ENCODE peak calls at places on chromosome 3, in five cellular contexts. H is SK-N-SH, B is heart left ventricle, G is lower lobe of right lung, J is breast epithelium. V is an unnamed sample.
A peak's percentile ranks its signal among the peaks of the same experiment; 100 is the strongest.

GRCh38 chr3:71724584-71725278 is 471 bp downstream of the EIF4E3 start:
- DNase-seq in B (peak; percentile 38), G (peak; percentile 60), H (peak; percentile 80), J (no peak), V (peak; percentile 21)

GRCh38 chr3:69204315-69204957 is 82.0 kb upstream of the LMOD3 start:
- DNase-seq in G (no peak), H (no peak), J (no peak), B (no peak), V (no peak)

GRCh38 chr3:175356899-175357324 is 497.8 kb downstream of the NAALADL2 start:
- DNase-seq in B (no peak), H (no peak), G (no peak), J (no peak), V (no peak)

GRCh38 chr3:126128504-126129407 is 44.8 kb upstream of the SLC41A3 start:
- DNase-seq in J (no peak), G (peak; percentile 18), H (peak; percentile 11), B (peak; percentile 16), V (no peak)

GRCh38 chr3:114179575-114179974 is 723 bp upstream of the DRD3 start:
- DNase-seq in B (no peak), J (no peak), H (peak; percentile 42), G (no peak), V (no peak)

GRCh38 chr3:64463981-64464380 is 223.8 kb downstream of the ADAMTS9 start:
- DNase-seq in J (no peak), H (no peak), G (no peak), B (no peak), V (no peak)

GRCh38 chr3:122760457-122761271 is 33.0 kb downstream of the HSPBAP1 start:
- DNase-seq in G (no peak), H (no peak), J (no peak), B (no peak), V (no peak)

GRCh38 chr3:28590216-28590615 is 241.6 kb upstream of the AZI2 start:
- DNase-seq in H (no peak), B (no peak), J (no peak), G (no peak), V (no peak)

GRCh38 chr3:15271785-15272381 is 60.5 kb downstream of the SH3BP5 start:
- DNase-seq in B (peak; percentile 62), G (peak; percentile 80), J (no peak), H (no peak), V (peak; percentile 87)

GRCh38 chr3:15267502-15267901 is 61.5 kb downstream of the CAPN7 start:
- DNase-seq in H (no peak), G (no peak), B (peak; percentile 15), J (no peak), V (no peak)

GRCh38 chr3:15268033-15268631 is 62.1 kb downstream of the CAPN7 start:
- DNase-seq in J (peak; percentile 82), G (peak; percentile 91), H (peak; percentile 86), B (peak; percentile 85), V (peak; percentile 77)

GRCh38 chr3:15271030-15271429 is 61.4 kb downstream of the SH3BP5 start:
- DNase-seq in J (no peak), B (peak; percentile 3), H (no peak), G (no peak), V (no peak)

DNA sequence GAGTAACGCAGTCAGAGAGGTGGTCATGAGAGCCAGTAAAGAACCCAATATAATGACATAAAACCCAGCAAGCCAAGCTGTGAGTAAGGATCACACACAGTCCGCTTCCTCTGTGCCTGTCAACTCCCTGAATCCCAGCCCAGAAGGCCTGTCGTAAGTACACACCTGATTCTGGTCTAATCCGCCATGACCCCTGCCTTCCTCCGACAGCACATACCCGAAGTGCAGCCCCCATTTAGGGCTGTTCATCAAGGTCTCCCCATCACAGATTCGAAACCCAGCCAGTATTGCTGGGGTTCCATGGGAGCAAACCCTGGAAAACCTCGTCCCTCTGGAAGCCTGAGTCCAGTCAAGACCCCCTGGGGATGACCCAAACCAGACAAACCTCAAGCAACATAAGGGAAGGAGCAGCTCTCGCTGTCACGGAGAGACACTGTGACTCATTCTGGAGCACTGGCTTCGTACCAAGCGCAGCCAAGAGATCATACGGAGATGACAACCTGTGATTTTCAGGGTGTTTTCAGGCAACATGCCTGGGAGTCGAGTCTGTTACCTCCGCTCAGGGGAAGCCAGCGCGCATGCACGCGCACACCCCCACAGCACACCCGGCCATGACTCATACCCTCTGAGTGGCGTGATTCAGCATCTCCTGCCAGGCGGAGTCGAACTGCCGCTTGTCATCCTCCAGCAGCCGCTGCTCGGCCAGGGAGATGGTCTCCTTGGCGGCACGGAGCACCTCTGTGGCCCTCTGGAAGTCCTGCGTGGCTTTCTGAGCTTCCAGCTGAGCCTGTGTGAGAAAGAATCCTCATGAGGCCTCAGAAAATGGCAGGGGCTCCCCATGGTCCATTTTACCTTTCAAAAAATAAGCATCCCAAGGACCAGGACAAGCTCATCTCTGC is 63.0 kb downstream of the SH3BP5 start:
- DNase-seq in J (peak; percentile 90), B (peak; percentile 86), G (peak; percentile 89), H (peak; percentile 36), V (peak; percentile 83)
- H3K27ac ChIP-seq in J (peak overlapping the region; percentile 90), B (no peak overlapping the region), G (peak overlapping the region; percentile 64), H (peak overlapping the region; percentile 44), V (peak overlapping the region; percentile 21)

GRCh38 chr3:14785207-14786155 is 33.3 kb upstream of the FGD5 start:
- DNase-seq in J (no peak), H (no peak), G (no peak), B (no peak), V (no peak)

GRCh38 chr3:14779069-14779685 is 39.6 kb upstream of the FGD5 start:
- DNase-seq in B (no peak), J (no peak), H (no peak), G (no peak), V (no peak)

GRCh38 chr3:14784087-14784596 is 34.6 kb upstream of the FGD5 start:
- DNase-seq in H (peak; percentile 85), G (peak; percentile 48), J (no peak), B (no peak), V (no peak)

GRCh38 chr3:14783480-14784086 is 35.2 kb upstream of the FGD5 start:
- DNase-seq in H (peak; percentile 59), B (no peak), J (no peak), G (no peak), V (no peak)

GRCh38 chr3:14780927-14781507 is 37.7 kb upstream of the FGD5 start:
- DNase-seq in B (peak; percentile 55), J (no peak), H (no peak), G (peak; percentile 68), V (no peak)
- TF ChIP-seq CTCF in B (peak; percentile 73), J (no peak), H (peak; percentile 34), G (peak; percentile 65), V (no peak)

DNA sequence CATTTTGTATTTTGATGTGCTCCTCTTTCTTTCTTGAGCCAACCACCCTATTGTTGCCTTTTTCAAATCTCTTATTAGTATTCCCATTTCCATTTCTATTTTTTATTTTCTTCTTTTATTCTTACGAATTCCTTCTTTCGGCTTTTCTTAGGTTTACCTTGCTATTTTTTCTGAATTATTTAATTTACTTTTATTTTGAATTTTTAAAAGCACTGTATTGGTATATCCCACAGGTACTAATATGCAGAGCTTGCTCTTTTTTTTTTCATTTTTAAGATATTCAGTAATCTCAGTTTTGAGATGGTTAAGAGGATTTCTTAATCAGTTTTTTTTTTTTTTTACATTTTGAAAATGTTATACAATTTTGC is 18.4 kb upstream of the MCF2L2 start:
- DNase-seq in H (no peak), G (no peak), J (no peak), B (no peak), V (no peak)
- H3K27ac ChIP-seq in H (peak overlapping the region; percentile 86), G (peak overlapping the region; percentile 75), J (no peak overlapping the region), B (peak overlapping the region; percentile 85), V (peak overlapping the region; percentile 38)

GRCh38 chr3:52792413-52792812 is 2.2 kb upstream of the ITIH3 start:
- DNase-seq in G (no peak), J (no peak), B (no peak), H (no peak), V (no peak)
- TF ChIP-seq CTCF in G (no peak), J (no peak), B (no peak), H (no peak), V (no peak)

DNA sequence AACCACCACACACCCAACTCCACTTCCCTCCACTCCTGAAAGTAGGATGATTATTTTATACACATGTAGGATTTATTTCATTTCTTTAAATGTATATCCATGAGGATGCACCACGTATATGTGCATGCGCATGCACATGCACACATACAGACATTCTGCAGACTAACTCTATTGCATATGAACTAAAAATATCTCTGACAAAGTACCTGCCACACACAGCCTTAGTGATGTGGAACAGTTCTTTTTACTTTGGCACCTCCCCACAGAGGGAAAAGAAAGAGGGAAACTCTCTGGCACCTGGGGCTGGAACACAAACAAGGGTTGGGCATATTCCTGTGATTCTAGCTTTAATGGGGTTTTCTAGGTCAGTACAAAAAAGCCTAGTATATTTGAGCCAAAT is 138.2 kb downstream of the CLASP2 start:
- DNase-seq in H (no peak), G (no peak), B (no peak), J (no peak), V (no peak)
- H3K27ac ChIP-seq in H (no peak overlapping the region), G (no peak overlapping the region), B (no peak overlapping the region), J (no peak overlapping the region), V (no peak overlapping the region)

GRCh38 chr3:188792788-188793187 is 379.0 kb upstream of the TPRG1 start:
- DNase-seq in J (no peak), H (peak; percentile 18), B (no peak), G (peak; percentile 50), V (no peak)
- TF ChIP-seq CTCF in J (no peak), H (peak; percentile 65), B (peak; percentile 30), G (peak; percentile 18), V (no peak)

GRCh38 chr3:129196601-129197000 is 12.9 kb upstream of the CNBP start:
- DNase-seq in B (no peak), H (no peak), G (no peak), J (no peak), V (no peak)

GRCh38 chr3:129195731-129196256 is 12.1 kb upstream of the CNBP start:
- DNase-seq in H (no peak), J (no peak), B (peak; percentile 63), G (no peak), V (no peak)

GRCh38 chr3:129199366-129199765 is 15.7 kb upstream of the CNBP start:
- DNase-seq in B (no peak), H (no peak), J (no peak), G (no peak), V (no peak)

DNA sequence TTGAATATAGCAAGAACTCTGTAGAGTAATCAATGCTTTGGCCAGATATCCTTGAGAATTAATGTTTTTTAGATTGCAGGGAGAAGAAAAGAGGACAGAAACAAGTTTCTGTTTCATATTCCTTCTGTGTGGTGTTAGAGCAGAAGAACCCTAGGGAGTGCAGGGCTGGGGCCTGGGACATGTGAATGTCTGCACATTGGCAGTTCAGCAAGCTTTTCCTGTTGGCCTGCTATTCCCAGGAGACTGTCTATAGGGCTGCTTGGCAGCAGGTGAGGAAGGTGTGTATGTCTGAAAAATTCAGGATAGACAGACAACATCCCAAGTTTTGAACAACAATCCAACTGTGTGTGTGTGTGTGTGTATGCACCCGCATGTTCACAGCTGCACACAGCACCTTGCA is 13.6 kb upstream of the CNBP start:
- DNase-seq in J (no peak), G (no peak), B (no peak), H (no peak), V (no peak)
- H3K27ac ChIP-seq in J (no peak overlapping the region), G (peak overlapping the region; percentile 66), B (peak overlapping the region; percentile 86), H (no peak overlapping the region), V (no peak overlapping the region)

V was measured in CD8-positive, alpha-beta T cell.